ENCODE peak calls at places on chromosome 17, in ten cellular contexts. R is K562, H is heart left ventricle, W is SK-N-SH, Z is H9, Y is pancreas, P is hepatocyte, Q is Panc1, L is mammary epithelial cell, A is right lobe of liver. B is an unnamed sample. For H3K4me1, the result is how much of the 10 kb centered on the place peaks cover.

GRCh38 chr17:42784361-42784760 is 4.0 kb downstream of the WNK4 start:
- DNase-seq in Y (no peak), Q (no peak), Z (peak), L (no peak), A (no peak), W (no peak), H (no peak), P (no peak), R (no peak), B (peak)

GRCh38 chr17:46929413-46929812 is 6.5 kb downstream of the GOSR2 start:
- DNase-seq in H (no peak), L (peak), W (no peak), R (no peak), P (peak), A (no peak), Z (no peak), Y (no peak), Q (no peak), B (no peak)

GRCh38 chr17:82358467-82359350 is at the start of gene TEX19:
- DNase-seq in P (no peak), A (no peak), Q (no peak), W (peak), H (no peak), Z (peak), R (peak), Y (no peak), L (no peak), B (no peak)

GRCh38 chr17:78123258-78123929 is 5.2 kb downstream of the TMC6 start:
- DNase-seq in Z (no peak), Q (no peak), Y (no peak), P (no peak), R (no peak), H (no peak), L (no peak), A (no peak), W (no peak), B (no peak)

GRCh38 chr17:57440522-57441269 is 184.4 kb downstream of the MSI2 start:
- DNase-seq in A (no peak), P (peak), W (peak), R (peak), Q (no peak), Z (peak), Y (no peak), H (peak), L (peak), B (peak)

GRCh38 chr17:51598824-51599223 is 338.5 kb downstream of the UTP18 start:
- DNase-seq in Q (no peak), W (no peak), R (no peak), L (no peak), A (no peak), H (no peak), Z (peak), P (no peak), Y (no peak), B (no peak)

GRCh38 chr17:78454346-78454745 is 75.9 kb downstream of the PGS1 start:
- DNase-seq in R (no peak), Y (no peak), Z (no peak), W (no peak), L (no peak), A (no peak), P (no peak), Q (no peak), H (no peak), B (no peak)

GRCh38 chr17:47821424-47822379 is at the start of gene OSBPL7:
- DNase-seq in Z (peak), A (peak), Q (no peak), H (peak), Y (peak), L (peak), W (peak), P (peak), R (peak), B (peak)

GRCh38 chr17:36546418-36547093 is 1.8 kb downstream of the GGNBP2 start:
- DNase-seq in R (no peak), H (no peak), L (no peak), Q (no peak), W (no peak), P (no peak), Y (no peak), A (no peak), Z (no peak), B (no peak)
- H3K4me1 ChIP-seq in R (under half), H (half or more), L (under half), Q (under half), W (under half), P (under half), Y (under half), A (under half), Z (under half), B (under half)

DNA sequence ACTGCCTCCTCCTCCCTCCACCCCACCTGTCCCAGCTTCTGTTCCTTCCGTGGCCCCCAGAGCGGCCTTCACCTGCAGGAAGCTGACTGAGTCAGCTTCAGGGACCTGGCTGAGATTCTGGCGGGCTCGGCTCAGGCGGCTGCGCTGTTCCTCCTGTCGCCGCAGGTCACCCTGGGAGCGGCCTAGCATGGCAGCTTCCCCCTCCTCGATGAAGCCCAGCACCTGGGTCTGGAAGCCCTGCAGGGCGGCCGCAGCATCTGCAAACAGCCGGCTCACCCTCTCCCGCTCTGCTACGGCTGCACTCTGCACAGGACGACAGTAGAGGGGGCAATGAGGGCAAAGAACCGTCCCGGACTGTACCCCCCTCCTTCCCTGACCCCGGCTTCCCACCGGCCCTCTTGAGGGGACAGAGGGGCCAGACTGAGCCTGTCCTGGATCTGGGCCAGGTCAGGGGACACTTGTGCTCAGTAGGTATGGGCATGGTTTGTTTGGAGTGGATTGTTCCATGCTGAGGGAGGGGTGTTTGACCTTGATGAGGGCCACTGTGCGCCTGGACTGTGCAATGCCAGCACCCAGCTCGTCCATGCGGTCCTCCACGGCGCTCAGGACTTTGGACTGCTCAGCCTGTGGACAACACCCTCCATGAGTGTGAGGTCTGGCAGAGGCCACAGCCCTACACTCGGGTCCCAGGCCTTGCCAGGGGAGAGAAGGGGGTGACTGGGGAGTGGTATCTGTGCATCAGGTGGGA is 2.0 kb downstream of the TRIM47 start:
- DNase-seq in R (no peak), Y (peak), A (peak), Q (no peak), Z (peak), W (peak), L (peak), P (peak), H (no peak), B (peak)
- H3K4me1 ChIP-seq in R (under half), Y (under half), A (under half), Q (under half), Z (under half), W (under half), L (under half), P (under half), H (half or more), B (under half)

DNA sequence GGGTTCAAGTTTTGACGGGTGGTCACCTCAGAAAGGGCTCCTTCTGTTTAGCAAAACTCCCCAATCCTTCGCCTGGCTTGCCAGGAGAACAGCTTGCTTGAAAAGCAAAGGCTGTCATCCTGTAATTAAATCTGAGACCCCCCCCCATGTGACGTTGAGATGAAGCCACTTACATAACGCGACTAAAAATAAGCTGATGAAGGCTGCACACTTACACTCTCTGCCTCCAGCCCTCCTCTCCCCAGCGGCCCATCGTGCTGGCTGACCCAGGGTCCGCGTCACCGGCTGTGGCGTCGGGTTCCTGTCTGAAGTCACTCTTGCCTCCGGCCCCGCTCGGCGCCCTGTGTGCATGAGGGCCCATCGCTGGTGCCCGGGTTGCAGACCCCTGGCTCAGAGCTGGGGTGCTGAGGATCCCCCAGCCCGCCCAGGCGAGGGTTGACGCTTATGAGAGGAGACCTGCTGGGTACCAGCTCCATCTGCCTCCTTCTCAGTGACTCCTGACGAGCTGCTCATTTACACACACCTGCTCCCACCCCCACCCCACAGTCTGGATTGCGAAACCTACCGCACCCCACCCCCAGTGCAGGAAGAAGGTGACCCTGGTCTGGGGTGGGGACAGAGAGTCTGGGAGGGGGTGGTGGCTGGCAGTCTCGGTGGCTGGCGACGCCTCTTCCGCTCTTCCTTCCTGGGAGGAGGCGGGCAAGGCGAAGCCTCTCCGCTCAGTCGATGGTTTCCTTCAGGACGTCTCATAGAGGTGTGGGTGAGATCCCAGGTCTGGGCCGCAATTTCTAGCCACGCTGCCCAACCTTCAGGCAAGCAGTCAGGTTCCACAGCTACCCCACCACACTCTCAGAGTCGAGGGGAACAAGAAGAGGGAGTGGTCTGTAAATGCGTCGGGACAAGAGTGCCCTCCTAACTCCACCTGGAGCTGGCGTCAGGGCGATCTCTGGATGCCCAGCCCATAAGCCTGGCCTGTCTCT is 3.1 kb upstream of the BAIAP2 start:
- DNase-seq in Y (peak), A (peak), Q (no peak), W (no peak), H (peak), R (no peak), P (no peak), L (no peak), Z (no peak), B (peak)
- H3K4me1 ChIP-seq in Y (under half), A (under half), Q (under half), W (under half), H (half or more), R (under half), P (under half), L (under half), Z (under half), B (under half)

GRCh38 chr17:67647482-67647881 is 70.3 kb upstream of the NOL11 start:
- DNase-seq in A (no peak), L (no peak), Y (no peak), Q (no peak), W (no peak), H (no peak), P (no peak), Z (no peak), R (no peak), B (no peak)
- H3K4me1 ChIP-seq in A (under half), L (under half), Y (under half), Q (under half), W (under half), H (under half), P (under half), Z (under half), R (under half), B (under half)

GRCh38 chr17:60599620-60600489 is at the start of gene PPM1D:
- DNase-seq in W (peak), R (peak), Y (peak), P (peak), A (peak), Q (peak), L (peak), Z (peak), H (peak), B (peak)

GRCh38 chr17:60602385-60602742 is 2.4 kb downstream of the PPM1D start:
- DNase-seq in Q (no peak), Z (no peak), L (no peak), A (no peak), W (no peak), R (no peak), Y (no peak), H (no peak), P (no peak), B (no peak)

GRCh38 chr17:60602871-60603270 is 2.9 kb downstream of the PPM1D start:
- DNase-seq in Y (no peak), R (no peak), Z (no peak), L (no peak), A (no peak), P (no peak), H (no peak), Q (no peak), W (no peak), B (no peak)

GRCh38 chr17:60600490-60601431 is 768 bp downstream of the PPM1D start:
- DNase-seq in L (peak), A (peak), Q (no peak), R (peak), Z (peak), Y (peak), W (peak), P (peak), H (peak), B (peak)

GRCh38 chr17:60601443-60602384 is 1.7 kb downstream of the PPM1D start:
- DNase-seq in P (peak), H (peak), L (peak), Q (no peak), Z (peak), R (peak), A (no peak), W (peak), Y (no peak), B (no peak)
- H3K4me1 ChIP-seq in P (under half), H (under half), L (under half), Q (under half), Z (under half), R (under half), A (under half), W (under half), Y (under half), B (under half)

DNA sequence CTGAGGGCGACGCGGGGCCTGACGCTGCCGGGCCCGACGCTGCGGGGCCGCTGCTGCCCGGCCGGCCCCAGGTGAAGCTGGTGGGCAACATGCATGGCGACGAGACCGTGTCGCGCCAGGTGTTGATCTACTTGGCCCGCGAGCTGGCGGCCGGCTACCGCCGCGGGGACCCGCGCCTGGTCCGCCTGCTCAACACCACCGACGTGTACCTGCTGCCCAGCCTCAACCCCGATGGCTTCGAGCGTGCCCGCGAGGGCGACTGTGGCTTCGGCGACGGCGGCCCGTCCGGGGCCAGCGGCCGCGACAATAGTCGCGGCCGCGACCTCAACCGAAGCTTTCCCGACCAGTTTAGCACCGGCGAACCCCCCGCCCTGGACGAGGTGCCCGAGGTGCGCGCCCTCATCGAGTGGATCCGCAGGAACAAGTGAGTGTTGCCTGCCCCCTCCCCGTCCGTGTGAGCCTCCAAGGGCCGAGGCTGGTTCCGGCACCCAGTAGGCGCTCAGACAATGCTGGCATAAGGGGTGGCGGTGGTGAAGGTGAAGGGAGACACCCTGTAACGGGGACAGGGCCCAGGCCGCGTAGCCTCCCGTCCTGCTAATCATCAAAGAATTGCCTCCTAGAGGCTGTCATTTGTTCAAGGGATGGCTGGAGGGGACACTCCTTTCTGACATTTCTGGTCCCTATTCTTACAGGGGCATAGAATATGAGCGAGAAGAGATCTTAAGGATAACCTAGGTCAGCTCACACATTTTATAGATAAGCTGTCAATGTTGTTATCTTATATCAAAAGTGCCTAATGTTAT is 777 bp downstream of the CPD start:
- DNase-seq in W (peak), R (peak), Y (peak), A (peak), P (no peak), H (peak), L (no peak), Z (peak), Q (no peak), B (peak)
- H3K4me1 ChIP-seq in W (under half), R (under half), Y (under half), A (under half), P (under half), H (under half), L (under half), Z (under half), Q (under half), B (under half)

GRCh38 chr17:59361386-59361785 is 29.9 kb downstream of the YPEL2 start:
- DNase-seq in P (no peak), Y (no peak), Q (no peak), R (no peak), W (no peak), L (peak), A (no peak), H (no peak), Z (no peak), B (no peak)
- H3K4me1 ChIP-seq in P (under half), Y (under half), Q (under half), R (under half), W (under half), L (under half), A (under half), H (half or more), Z (under half), B (under half)

B was measured in kidney.